ENCODE peak calls at places on chromosome X, in nine cellular contexts. One of them, this sample, is unnamed.

GRCh38 chrX:55546956-55547355 is 57.3 kb upstream of the USP51 start:
- DNase-seq in endodermal cell: no peak
- DNase-seq in NB4: no peak
- DNase-seq in astrocyte of the spinal cord: no peak
- DNase-seq in fibroblast of the aortic adventitia: no peak
- DNase-seq in BJ: no peak
- DNase-seq in mucosa of descending colon: no peak
- DNase-seq in prostate gland: no peak
- DNase-seq in omental fat pad: no peak
- DNase-seq in this sample: no peak

GRCh38 chrX:78957768-78958130 is 12.6 kb downstream of the P2RY10 start:
- DNase-seq in prostate gland: no peak
- DNase-seq in mucosa of descending colon: no peak
- DNase-seq in NB4: no peak
- DNase-seq in fibroblast of the aortic adventitia: no peak
- DNase-seq in BJ: no peak
- DNase-seq in omental fat pad: no peak
- DNase-seq in endodermal cell: no peak
- DNase-seq in astrocyte of the spinal cord: no peak
- DNase-seq in this sample: no peak

GRCh38 chrX:118523920-118524319 is 28.3 kb downstream of the DOCK11 start:
- DNase-seq in mucosa of descending colon: no peak
- DNase-seq in fibroblast of the aortic adventitia: no peak
- DNase-seq in omental fat pad: no peak
- DNase-seq in astrocyte of the spinal cord: no peak
- DNase-seq in endodermal cell: no peak
- DNase-seq in NB4: no peak
- DNase-seq in prostate gland: no peak
- DNase-seq in BJ: no peak
- DNase-seq in this sample: no peak

GRCh38 chrX:151633157-151633556 is 62.1 kb upstream of the PRRG3 start:
- DNase-seq in prostate gland: no peak
- DNase-seq in NB4: no peak
- DNase-seq in omental fat pad: no peak
- DNase-seq in fibroblast of the aortic adventitia: no peak
- DNase-seq in endodermal cell: no peak
- DNase-seq in mucosa of descending colon: no peak
- DNase-seq in astrocyte of the spinal cord: no peak
- DNase-seq in BJ: no peak
- DNase-seq in this sample: no peak

GRCh38 chrX:136880003-136880451 is 498 bp downstream of the RBMX start:
- DNase-seq in mucosa of descending colon: peak; percentile 58
- DNase-seq in BJ: no peak
- DNase-seq in endodermal cell: peak; percentile 47
- DNase-seq in fibroblast of the aortic adventitia: peak; percentile 19
- DNase-seq in NB4: peak; percentile 48
- DNase-seq in astrocyte of the spinal cord: no peak
- DNase-seq in prostate gland: peak; percentile 4
- DNase-seq in omental fat pad: no peak
- DNase-seq in this sample: no peak

GRCh38 chrX:134287356-134287755 is 50.4 kb downstream of the CCDC160 start:
- DNase-seq in prostate gland: no peak
- DNase-seq in astrocyte of the spinal cord: no peak
- DNase-seq in BJ: no peak
- DNase-seq in endodermal cell: no peak
- DNase-seq in omental fat pad: no peak
- DNase-seq in fibroblast of the aortic adventitia: no peak
- DNase-seq in NB4: no peak
- DNase-seq in mucosa of descending colon: no peak
- DNase-seq in this sample: no peak

GRCh38 chrX:70433848-70434351 is 10.7 kb upstream of the DLG3 start:
- DNase-seq in BJ: no peak
- DNase-seq in mucosa of descending colon: peak; percentile 84
- DNase-seq in endodermal cell: peak; percentile 90
- DNase-seq in prostate gland: peak; percentile 55
- DNase-seq in astrocyte of the spinal cord: peak; percentile 42
- DNase-seq in omental fat pad: peak; percentile 42
- DNase-seq in NB4: peak; percentile 78
- DNase-seq in fibroblast of the aortic adventitia: peak; percentile 37
- DNase-seq in this sample: no peak

GRCh38 chrX:3143043-3143799 is 102.0 kb downstream of the ARSF start:
- DNase-seq in omental fat pad: no peak
- DNase-seq in endodermal cell: no peak
- DNase-seq in BJ: no peak
- DNase-seq in astrocyte of the spinal cord: no peak
- DNase-seq in mucosa of descending colon: no peak
- DNase-seq in prostate gland: no peak
- DNase-seq in NB4: peak; percentile 8
- DNase-seq in fibroblast of the aortic adventitia: no peak
- DNase-seq in this sample: no peak

GRCh38 chrX:153957224-153957623 is 12.8 kb upstream of the RENBP start:
- DNase-seq in prostate gland: no peak
- DNase-seq in NB4: no peak
- DNase-seq in omental fat pad: no peak
- DNase-seq in endodermal cell: no peak
- DNase-seq in astrocyte of the spinal cord: no peak
- DNase-seq in fibroblast of the aortic adventitia: no peak
- DNase-seq in mucosa of descending colon: no peak
- DNase-seq in BJ: no peak
- DNase-seq in this sample: no peak

GRCh38 chrX:8067754-8068469 is 103.2 kb downstream of the VCX2 start:
- DNase-seq in omental fat pad: no peak
- DNase-seq in endodermal cell: no peak
- DNase-seq in fibroblast of the aortic adventitia: no peak
- DNase-seq in mucosa of descending colon: no peak
- DNase-seq in NB4: no peak
- DNase-seq in prostate gland: no peak
- DNase-seq in BJ: no peak
- DNase-seq in astrocyte of the spinal cord: peak; percentile 30
- DNase-seq in this sample: peak; percentile 42

GRCh38 chrX:34612036-34612435 is 45.0 kb downstream of the TMEM47 start:
- DNase-seq in astrocyte of the spinal cord: no peak
- DNase-seq in mucosa of descending colon: no peak
- DNase-seq in NB4: no peak
- DNase-seq in BJ: no peak
- DNase-seq in endodermal cell: no peak
- DNase-seq in omental fat pad: no peak
- DNase-seq in fibroblast of the aortic adventitia: no peak
- DNase-seq in prostate gland: no peak
- DNase-seq in this sample: no peak

GRCh38 chrX:153225438-153226098 is 46.5 kb downstream of the MAGEA1 start:
- DNase-seq in NB4: no peak
- DNase-seq in omental fat pad: no peak
- DNase-seq in astrocyte of the spinal cord: no peak
- DNase-seq in BJ: no peak
- DNase-seq in mucosa of descending colon: no peak
- DNase-seq in endodermal cell: no peak
- DNase-seq in prostate gland: no peak
- DNase-seq in fibroblast of the aortic adventitia: no peak
- DNase-seq in this sample: no peak

GRCh38 chrX:15988661-15989603 is 134.3 kb upstream of the AP1S2 start:
- DNase-seq in astrocyte of the spinal cord: peak; percentile 66
- DNase-seq in omental fat pad: no peak
- DNase-seq in mucosa of descending colon: no peak
- DNase-seq in endodermal cell: no peak
- DNase-seq in BJ: peak; percentile 28
- DNase-seq in NB4: peak; percentile 78
- DNase-seq in prostate gland: no peak
- DNase-seq in fibroblast of the aortic adventitia: peak; percentile 84
- DNase-seq in this sample: no peak

GRCh38 chrX:55011294-55011693 is 11.1 kb downstream of the APEX2 start:
- DNase-seq in NB4: no peak
- DNase-seq in prostate gland: no peak
- DNase-seq in fibroblast of the aortic adventitia: peak; percentile 10
- DNase-seq in omental fat pad: no peak
- DNase-seq in BJ: no peak
- DNase-seq in astrocyte of the spinal cord: no peak
- DNase-seq in endodermal cell: no peak
- DNase-seq in mucosa of descending colon: no peak
- DNase-seq in this sample: no peak

GRCh38 chrX:70293621-70294020 is 3.7 kb downstream of the KIF4A start:
- DNase-seq in astrocyte of the spinal cord: no peak
- DNase-seq in omental fat pad: no peak
- DNase-seq in endodermal cell: no peak
- DNase-seq in fibroblast of the aortic adventitia: peak; percentile 5
- DNase-seq in prostate gland: no peak
- DNase-seq in BJ: no peak
- DNase-seq in mucosa of descending colon: no peak
- DNase-seq in NB4: no peak
- DNase-seq in this sample: no peak

GRCh38 chrX:15056044-15056443 is 182.8 kb downstream of the MOSPD2 start:
- DNase-seq in omental fat pad: no peak
- DNase-seq in mucosa of descending colon: no peak
- DNase-seq in fibroblast of the aortic adventitia: no peak
- DNase-seq in astrocyte of the spinal cord: no peak
- DNase-seq in endodermal cell: no peak
- DNase-seq in prostate gland: no peak
- DNase-seq in BJ: no peak
- DNase-seq in NB4: no peak
- DNase-seq in this sample: no peak

DNA sequence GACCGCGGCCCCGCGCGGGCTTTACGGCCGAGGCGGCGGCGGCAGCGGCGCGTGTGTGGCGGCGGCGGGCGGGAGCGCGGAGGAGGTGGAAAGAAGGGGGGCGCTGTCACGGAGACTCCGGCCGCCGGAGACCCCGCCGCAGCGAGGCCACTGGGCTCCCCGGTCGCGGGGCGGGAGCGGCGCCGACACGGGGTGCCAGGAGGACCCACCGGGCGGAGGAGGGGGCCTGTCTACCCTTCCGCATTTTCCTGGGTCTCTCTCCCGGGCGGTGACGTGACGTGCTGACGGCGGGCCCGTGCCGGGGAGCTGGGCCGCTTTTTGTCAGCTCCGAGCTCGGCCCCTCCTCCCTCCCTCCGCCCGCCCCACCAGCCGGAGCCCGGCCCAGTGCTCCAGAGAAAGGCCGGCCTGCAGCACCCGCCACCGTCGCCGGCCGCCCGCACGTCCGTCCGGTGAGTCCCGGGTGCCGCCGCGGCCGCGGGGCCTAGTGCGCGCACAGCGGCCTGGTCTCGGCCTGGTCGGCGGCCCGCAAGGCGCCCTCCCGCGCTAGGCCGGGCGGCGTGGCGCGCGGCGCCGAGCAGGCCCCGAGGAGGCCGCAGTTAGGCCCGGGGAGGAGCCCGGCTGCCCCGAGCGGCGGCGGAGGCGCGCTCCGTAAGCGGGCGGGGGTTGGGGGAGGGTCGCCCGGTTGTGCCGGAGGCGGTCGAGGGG is at the start of gene ZFX:
- DNase-seq in mucosa of descending colon: peak; percentile 90
- DNase-seq in omental fat pad: no peak
- DNase-seq in prostate gland: peak; percentile 9
- DNase-seq in NB4: peak; percentile 78
- DNase-seq in endodermal cell: peak; percentile 88
- DNase-seq in astrocyte of the spinal cord: peak; percentile 74
- DNase-seq in BJ: no peak
- DNase-seq in fibroblast of the aortic adventitia: peak; percentile 64
- DNase-seq in this sample: no peak
- TF ChIP-seq CTCF in mucosa of descending colon: no peak
- TF ChIP-seq CTCF in omental fat pad: no peak
- TF ChIP-seq CTCF in prostate gland: no peak
- TF ChIP-seq CTCF in NB4: no peak
- TF ChIP-seq CTCF in endodermal cell: no peak
- TF ChIP-seq CTCF in astrocyte of the spinal cord: peak; percentile 7
- TF ChIP-seq CTCF in BJ: no peak
- TF ChIP-seq CTCF in fibroblast of the aortic adventitia: no peak
- TF ChIP-seq CTCF in this sample: peak; percentile 5

GRCh38 chrX:108246304-108246954 is 154.9 kb downstream of the ATG4A start:
- DNase-seq in fibroblast of the aortic adventitia: no peak
- DNase-seq in omental fat pad: no peak
- DNase-seq in astrocyte of the spinal cord: no peak
- DNase-seq in endodermal cell: no peak
- DNase-seq in NB4: no peak
- DNase-seq in BJ: no peak
- DNase-seq in prostate gland: no peak
- DNase-seq in mucosa of descending colon: no peak
- DNase-seq in this sample: no peak

GRCh38 chrX:108250654-108251579 is 159.3 kb downstream of the ATG4A start:
- DNase-seq in mucosa of descending colon: no peak
- DNase-seq in NB4: no peak
- DNase-seq in fibroblast of the aortic adventitia: peak; percentile 13
- DNase-seq in prostate gland: no peak
- DNase-seq in omental fat pad: no peak
- DNase-seq in astrocyte of the spinal cord: no peak
- DNase-seq in BJ: no peak
- DNase-seq in endodermal cell: no peak
- DNase-seq in this sample: no peak

GRCh38 chrX:108245462-108245861 is 153.9 kb downstream of the ATG4A start:
- DNase-seq in omental fat pad: no peak
- DNase-seq in astrocyte of the spinal cord: no peak
- DNase-seq in BJ: no peak
- DNase-seq in prostate gland: no peak
- DNase-seq in fibroblast of the aortic adventitia: no peak
- DNase-seq in mucosa of descending colon: no peak
- DNase-seq in NB4: peak; percentile 2
- DNase-seq in endodermal cell: peak; percentile 49
- DNase-seq in this sample: no peak
- TF ChIP-seq CTCF in omental fat pad: no peak
- TF ChIP-seq CTCF in astrocyte of the spinal cord: peak; percentile 2
- TF ChIP-seq CTCF in BJ: no peak
- TF ChIP-seq CTCF in prostate gland: no peak
- TF ChIP-seq CTCF in fibroblast of the aortic adventitia: no peak
- TF ChIP-seq CTCF in mucosa of descending colon: no peak
- TF ChIP-seq CTCF in NB4: peak; percentile 11
- TF ChIP-seq CTCF in endodermal cell: peak; percentile 43
- TF ChIP-seq CTCF in this sample: no peak

DNA sequence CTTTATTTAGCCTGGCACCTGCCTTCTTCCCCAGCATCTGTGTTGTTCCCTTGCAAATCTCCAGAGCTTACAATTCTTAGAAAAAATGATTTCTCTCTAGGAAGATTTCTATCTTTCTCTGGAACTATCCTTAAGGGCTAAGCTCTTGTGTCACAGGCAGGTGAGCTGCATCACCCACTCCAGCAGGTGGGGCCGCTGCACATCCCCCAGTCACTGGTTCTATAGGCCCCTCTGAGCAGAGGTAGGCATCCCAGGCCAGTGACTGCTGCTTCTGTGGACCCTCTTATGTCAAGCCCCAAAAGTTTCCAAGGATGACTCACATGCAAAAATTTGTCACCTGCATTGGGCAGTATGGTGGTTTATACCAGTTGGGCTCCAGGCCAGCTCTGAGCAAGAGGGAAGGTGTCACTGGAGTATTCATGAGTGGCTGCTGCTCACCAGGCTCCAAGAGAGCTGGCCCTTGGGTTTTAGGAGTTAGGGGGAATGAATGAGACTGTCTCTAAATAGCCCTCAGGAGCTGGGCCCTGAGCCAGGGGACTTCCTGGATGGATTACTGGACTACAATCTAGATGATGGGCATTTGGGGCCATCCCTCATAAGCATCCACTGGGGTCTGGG is 208.1 kb upstream of the EOLA2 start:
- DNase-seq in mucosa of descending colon: no peak
- DNase-seq in omental fat pad: no peak
- DNase-seq in prostate gland: no peak
- DNase-seq in astrocyte of the spinal cord: no peak
- DNase-seq in NB4: no peak
- DNase-seq in BJ: no peak
- DNase-seq in fibroblast of the aortic adventitia: no peak
- DNase-seq in endodermal cell: peak; percentile 58
- DNase-seq in this sample: no peak
- TF ChIP-seq CTCF in mucosa of descending colon: no peak
- TF ChIP-seq CTCF in omental fat pad: no peak
- TF ChIP-seq CTCF in prostate gland: no peak
- TF ChIP-seq CTCF in astrocyte of the spinal cord: no peak
- TF ChIP-seq CTCF in NB4: no peak
- TF ChIP-seq CTCF in BJ: no peak
- TF ChIP-seq CTCF in fibroblast of the aortic adventitia: no peak
- TF ChIP-seq CTCF in endodermal cell: peak; percentile 61
- TF ChIP-seq CTCF in this sample: peak; percentile 25

GRCh38 chrX:18886344-18887161 is 97.4 kb downstream of the PHKA2 start:
- DNase-seq in endodermal cell: peak; percentile 83
- DNase-seq in fibroblast of the aortic adventitia: peak; percentile 55
- DNase-seq in NB4: peak; percentile 78
- DNase-seq in omental fat pad: peak; percentile 30
- DNase-seq in prostate gland: peak; percentile 83
- DNase-seq in mucosa of descending colon: peak; percentile 82
- DNase-seq in astrocyte of the spinal cord: peak; percentile 37
- DNase-seq in BJ: no peak
- DNase-seq in this sample: peak; percentile 46
- TF ChIP-seq CTCF in endodermal cell: peak; percentile 71
- TF ChIP-seq CTCF in fibroblast of the aortic adventitia: peak; percentile 63
- TF ChIP-seq CTCF in NB4: peak; percentile 38
- TF ChIP-seq CTCF in omental fat pad: no peak
- TF ChIP-seq CTCF in prostate gland: no peak
- TF ChIP-seq CTCF in mucosa of descending colon: peak; percentile 31
- TF ChIP-seq CTCF in astrocyte of the spinal cord: peak; percentile 48
- TF ChIP-seq CTCF in BJ: peak; percentile 64
- TF ChIP-seq CTCF in this sample: peak; percentile 65

This sample was measured in LNCaP clone FGC.